ENCODE peak calls at places on chromosome X, in nine cellular contexts. P is colonic mucosa, Q is lower lobe of right lung, H is cardiac muscle cell, X is Peyer's patch, D is A549, K is PC-3, A is uterus, V is HepG2. R is an unnamed sample.

GRCh38 chrX:107445636-107446035 is 3.8 kb upstream of the FRMPD3 start:
- DNase-seq in K (no peak), Q (no peak), V (no peak), D (no peak), A (no peak), X (no peak), P (no peak), H (no peak), R (no peak)

GRCh38 chrX:129594781-129595180 is 54.7 kb downstream of the OCRL start:
- DNase-seq in D (no peak), X (no peak), Q (no peak), V (no peak), H (no peak), P (no peak), A (no peak), K (no peak), R (no peak)

GRCh38 chrX:50068893-50069292 is 131.9 kb downstream of the AKAP4 start:
- DNase-seq in X (no peak), P (no peak), D (no peak), V (no peak), H (no peak), Q (no peak), K (no peak), A (no peak), R (no peak)

GRCh38 chrX:105845661-105846060 is 23.3 kb downstream of the NRK start:
- DNase-seq in X (no peak), A (no peak), K (peak; percentile 8), V (no peak), P (no peak), D (no peak), Q (no peak), H (no peak), R (no peak)

GRCh38 chrX:130079824-130080406 is 30.4 kb downstream of the ELF4 start:
- DNase-seq in V (peak; percentile 50), A (peak; percentile 65), D (peak; percentile 71), H (peak; percentile 84), Q (no peak), P (peak; percentile 73), X (peak; percentile 86), K (peak; percentile 75), R (peak; percentile 65)

GRCh38 chrX:154013614-154014360 is 5.9 kb downstream of the IRAK1 start:
- DNase-seq in Q (peak; percentile 56), D (peak; percentile 42), V (no peak), K (peak; percentile 45), H (peak; percentile 36), X (no peak), P (no peak), A (peak; percentile 46), R (peak; percentile 52)

GRCh38 chrX:109847257-109848187 is 114.5 kb upstream of the ACSL4 start:
- DNase-seq in K (peak; percentile 77), V (peak; percentile 42), D (peak; percentile 62), A (peak; percentile 20), P (no peak), X (no peak), Q (no peak), H (peak; percentile 94), R (no peak)

GRCh38 chrX:133414399-133415275 is 652 bp downstream of the GPC4 start:
- DNase-seq in D (peak; percentile 7), P (peak; percentile 21), V (no peak), H (peak; percentile 9), Q (peak; percentile 49), X (no peak), A (peak; percentile 38), K (peak; percentile 17), R (no peak)

GRCh38 chrX:110286126-110286525 is 31.8 kb downstream of the AMMECR1 start:
- DNase-seq in P (no peak), Q (no peak), X (no peak), A (no peak), K (peak; percentile 86), D (peak; percentile 58), V (no peak), H (peak; percentile 80), R (no peak)

GRCh38 chrX:23908219-23909003 is 605 bp downstream of the CXorf58 start:
- DNase-seq in H (no peak), K (no peak), D (no peak), V (no peak), X (no peak), Q (no peak), P (no peak), A (no peak), R (peak; percentile 61)
- TF ChIP-seq CTCF in H (peak; percentile 30), K (peak; percentile 27), D (no peak), V (peak; percentile 39), X (no peak), Q (no peak), P (peak; percentile 5), A (no peak), R (peak; percentile 67)

GRCh38 chrX:96909291-96909690 is 25.6 kb downstream of the RPA4 start:
- DNase-seq in V (no peak), Q (no peak), K (no peak), P (no peak), A (no peak), H (no peak), X (no peak), D (no peak), R (no peak)
- H3K4me1 ChIP-seq in V (no peaks in the 10 kb centered on the region), Q (peaks cover 6% of the 10 kb centered on the region), K (no peaks in the 10 kb centered on the region), P (no peaks in the 10 kb centered on the region), A (no peaks in the 10 kb centered on the region), H (peaks cover 3% of the 10 kb centered on the region), X (no peaks in the 10 kb centered on the region), D (peaks cover 8% of the 10 kb centered on the region), R (no peaks in the 10 kb centered on the region)

GRCh38 chrX:104112326-104112951 is at the start of gene ZCCHC18:
- DNase-seq in Q (peak; percentile 47), H (peak; percentile 67), A (peak; percentile 66), K (peak; percentile 32), V (peak; percentile 3), X (peak; percentile 67), D (peak; percentile 4), P (peak; percentile 28), R (peak; percentile 70)

GRCh38 chrX:104117753-104118152 is 5.4 kb downstream of the ZCCHC18 start:
- DNase-seq in A (no peak), Q (no peak), X (no peak), H (no peak), D (no peak), P (no peak), K (no peak), V (no peak), R (no peak)

GRCh38 chrX:104108955-104109354 is 3.4 kb upstream of the ZCCHC18 start:
- DNase-seq in V (no peak), D (no peak), A (no peak), K (no peak), Q (no peak), X (peak; percentile 49), P (no peak), H (no peak), R (no peak)

GRCh38 chrX:104118765-104119164 is 6.4 kb downstream of the ZCCHC18 start:
- DNase-seq in D (no peak), X (no peak), K (no peak), H (no peak), P (no peak), Q (no peak), V (no peak), A (no peak), R (no peak)

GRCh38 chrX:104113237-104113965 is 1.1 kb downstream of the ZCCHC18 start:
- DNase-seq in H (peak; percentile 55), D (peak; percentile 69), A (peak; percentile 47), P (peak; percentile 49), V (peak; percentile 2), X (peak; percentile 76), Q (peak; percentile 42), K (peak; percentile 72), R (peak; percentile 70)
- TF ChIP-seq CTCF in H (peak; percentile 47), D (peak; percentile 49), A (peak; percentile 21), P (peak; percentile 46), V (peak; percentile 58), X (peak; percentile 28), Q (peak; percentile 53), K (peak; percentile 64), R (peak; percentile 73)

GRCh38 chrX:95044331-95044730 is 1370.3 kb downstream of the FAM133A start:
- DNase-seq in H (no peak), X (no peak), Q (no peak), K (no peak), V (no peak), D (no peak), A (no peak), P (no peak), R (no peak)
- H3K4me1 ChIP-seq in H (no peaks in the 10 kb centered on the region), X (no peaks in the 10 kb centered on the region), Q (no peaks in the 10 kb centered on the region), K (no peaks in the 10 kb centered on the region), V (no peaks in the 10 kb centered on the region), D (no peaks in the 10 kb centered on the region), A (no peaks in the 10 kb centered on the region), P (no peaks in the 10 kb centered on the region), R (no peaks in the 10 kb centered on the region)

GRCh38 chrX:80550722-80551121 is 130.5 kb downstream of the TENT5D start:
- DNase-seq in A (no peak), Q (no peak), K (peak; percentile 36), P (no peak), D (peak; percentile 34), V (peak; percentile 12), H (no peak), X (no peak), R (peak; percentile 0)
- TF ChIP-seq CTCF in A (no peak), Q (no peak), K (peak; percentile 51), P (no peak), D (no peak), V (peak; percentile 39), H (no peak), X (no peak), R (peak; percentile 46)

GRCh38 chrX:40084471-40084870 is 13.3 kb downstream of the BCOR start:
- DNase-seq in A (no peak), Q (no peak), H (no peak), X (no peak), D (no peak), P (no peak), K (no peak), V (no peak), R (no peak)
- H3K4me1 ChIP-seq in A (no peaks in the 10 kb centered on the region), Q (peaks cover 54% of the 10 kb centered on the region), H (peaks cover 55% of the 10 kb centered on the region), X (peaks cover 10% of the 10 kb centered on the region), D (peaks cover 42% of the 10 kb centered on the region), P (peaks cover 6% of the 10 kb centered on the region), K (peaks cover 35% of the 10 kb centered on the region), V (peaks cover 84% of the 10 kb centered on the region), R (peaks cover 54% of the 10 kb centered on the region)

GRCh38 chrX:135973025-135973547 is 702 bp downstream of the MMGT1 start:
- DNase-seq in H (peak; percentile 19), V (no peak), D (peak; percentile 58), A (no peak), Q (no peak), P (peak; percentile 38), X (peak; percentile 48), K (peak; percentile 21), R (peak; percentile 12)
- TF ChIP-seq CTCF in H (no peak), V (peak; percentile 20), D (peak; percentile 31), A (no peak), Q (no peak), P (no peak), X (no peak), K (peak; percentile 41), R (peak; percentile 28)